ENCODE peak calls at places on chromosomes 6 and 20, in five cellular contexts. One of them, this sample, is unnamed.

GRCh38 chr20:39676236-39676635 is 714.1 kb downstream of the DHX35 start:
- DNase-seq in NCI-H1694: no peak
- DNase-seq in RCC 7860: no peak
- DNase-seq in naive thymus-derived CD8-positive, alpha-beta T cell: no peak
- DNase-seq in activated T-helper 2 cell treated with anti-CD3 and anti-CD28 coated beads, Interferon-gamma antibody, Interleukin-2, Interleukin-4, amounts not matched to agents 10 μg/mL and 5 μg/mL and 100 μg/mL, durations not matched to agents 14 hours and 24 hours and 36 hours: no peak
- DNase-seq in this sample: no peak

GRCh38 chr6:44254957-44255808 is 2.1 kb downstream of the SLC35B2 start:
- DNase-seq in activated T-helper 2 cell treated with anti-CD3 and anti-CD28 coated beads, Interferon-gamma antibody, Interleukin-2, Interleukin-4, amounts not matched to agents 10 μg/mL and 5 μg/mL and 100 μg/mL, durations not matched to agents 14 hours and 24 hours and 36 hours: no peak
- DNase-seq in naive thymus-derived CD8-positive, alpha-beta T cell: no peak
- DNase-seq in NCI-H1694: no peak
- DNase-seq in RCC 7860: peak; percentile 23
- DNase-seq in this sample: no peak

GRCh38 chr6:157521665-157522335 is 140.8 kb downstream of the ZDHHC14 start:
- DNase-seq in naive thymus-derived CD8-positive, alpha-beta T cell: no peak
- DNase-seq in NCI-H1694: no peak
- DNase-seq in RCC 7860: no peak
- DNase-seq in activated T-helper 2 cell treated with anti-CD3 and anti-CD28 coated beads, Interferon-gamma antibody, Interleukin-2, Interleukin-4, amounts not matched to agents 10 μg/mL and 5 μg/mL and 100 μg/mL, durations not matched to agents 14 hours and 24 hours and 36 hours: no peak
- DNase-seq in this sample: no peak

GRCh38 chr6:155261146-155261900 is 2.5 kb upstream of the CLDN20 start:
- DNase-seq in naive thymus-derived CD8-positive, alpha-beta T cell: no peak
- DNase-seq in activated T-helper 2 cell treated with anti-CD3 and anti-CD28 coated beads, Interferon-gamma antibody, Interleukin-2, Interleukin-4, amounts not matched to agents 10 μg/mL and 5 μg/mL and 100 μg/mL, durations not matched to agents 14 hours and 24 hours and 36 hours: no peak
- DNase-seq in NCI-H1694: no peak
- DNase-seq in RCC 7860: no peak
- DNase-seq in this sample: no peak

GRCh38 chr6:100948381-100949133 is 67.4 kb upstream of the ASCC3 start:
- DNase-seq in RCC 7860: no peak
- DNase-seq in NCI-H1694: no peak
- DNase-seq in activated T-helper 2 cell treated with anti-CD3 and anti-CD28 coated beads, Interferon-gamma antibody, Interleukin-2, Interleukin-4, amounts not matched to agents 10 μg/mL and 5 μg/mL and 100 μg/mL, durations not matched to agents 14 hours and 24 hours and 36 hours: no peak
- DNase-seq in naive thymus-derived CD8-positive, alpha-beta T cell: no peak
- DNase-seq in this sample: no peak

GRCh38 chr6:132749111-132749510 is 8.6 kb downstream of the VNN2 start:
- DNase-seq in activated T-helper 2 cell treated with anti-CD3 and anti-CD28 coated beads, Interferon-gamma antibody, Interleukin-2, Interleukin-4, amounts not matched to agents 10 μg/mL and 5 μg/mL and 100 μg/mL, durations not matched to agents 14 hours and 24 hours and 36 hours: no peak
- DNase-seq in naive thymus-derived CD8-positive, alpha-beta T cell: no peak
- DNase-seq in NCI-H1694: no peak
- DNase-seq in RCC 7860: no peak
- DNase-seq in this sample: no peak

GRCh38 chr6:44528716-44529115 is 141.2 kb downstream of the CDC5L start:
- DNase-seq in naive thymus-derived CD8-positive, alpha-beta T cell: no peak
- DNase-seq in NCI-H1694: no peak
- DNase-seq in RCC 7860: no peak
- DNase-seq in activated T-helper 2 cell treated with anti-CD3 and anti-CD28 coated beads, Interferon-gamma antibody, Interleukin-2, Interleukin-4, amounts not matched to agents 10 μg/mL and 5 μg/mL and 100 μg/mL, durations not matched to agents 14 hours and 24 hours and 36 hours: no peak
- DNase-seq in this sample: peak; percentile 53

GRCh38 chr6:31474871-31475286 is 23.1 kb upstream of the MICB start:
- DNase-seq in activated T-helper 2 cell treated with anti-CD3 and anti-CD28 coated beads, Interferon-gamma antibody, Interleukin-2, Interleukin-4, amounts not matched to agents 10 μg/mL and 5 μg/mL and 100 μg/mL, durations not matched to agents 14 hours and 24 hours and 36 hours: no peak
- DNase-seq in NCI-H1694: no peak
- DNase-seq in naive thymus-derived CD8-positive, alpha-beta T cell: no peak
- DNase-seq in RCC 7860: no peak
- DNase-seq in this sample: peak; percentile 79

GRCh38 chr6:112432853-112433252 is 85.7 kb downstream of the RFPL4B start:
- DNase-seq in NCI-H1694: no peak
- DNase-seq in naive thymus-derived CD8-positive, alpha-beta T cell: no peak
- DNase-seq in activated T-helper 2 cell treated with anti-CD3 and anti-CD28 coated beads, Interferon-gamma antibody, Interleukin-2, Interleukin-4, amounts not matched to agents 10 μg/mL and 5 μg/mL and 100 μg/mL, durations not matched to agents 14 hours and 24 hours and 36 hours: no peak
- DNase-seq in RCC 7860: no peak
- DNase-seq in this sample: no peak

GRCh38 chr20:47606414-47607207 is 104.9 kb downstream of the NCOA3 start:
- DNase-seq in RCC 7860: no peak
- DNase-seq in NCI-H1694: no peak
- DNase-seq in activated T-helper 2 cell treated with anti-CD3 and anti-CD28 coated beads, Interferon-gamma antibody, Interleukin-2, Interleukin-4, amounts not matched to agents 10 μg/mL and 5 μg/mL and 100 μg/mL, durations not matched to agents 14 hours and 24 hours and 36 hours: no peak
- DNase-seq in naive thymus-derived CD8-positive, alpha-beta T cell: no peak
- DNase-seq in this sample: no peak

GRCh38 chr20:11173936-11174335 is 500.1 kb upstream of the JAG1 start:
- DNase-seq in naive thymus-derived CD8-positive, alpha-beta T cell: no peak
- DNase-seq in NCI-H1694: no peak
- DNase-seq in RCC 7860: no peak
- DNase-seq in activated T-helper 2 cell treated with anti-CD3 and anti-CD28 coated beads, Interferon-gamma antibody, Interleukin-2, Interleukin-4, amounts not matched to agents 10 μg/mL and 5 μg/mL and 100 μg/mL, durations not matched to agents 14 hours and 24 hours and 36 hours: no peak
- DNase-seq in this sample: no peak

GRCh38 chr6:121897337-121897760 is 461.9 kb downstream of the GJA1 start:
- DNase-seq in naive thymus-derived CD8-positive, alpha-beta T cell: no peak
- DNase-seq in RCC 7860: no peak
- DNase-seq in NCI-H1694: no peak
- DNase-seq in activated T-helper 2 cell treated with anti-CD3 and anti-CD28 coated beads, Interferon-gamma antibody, Interleukin-2, Interleukin-4, amounts not matched to agents 10 μg/mL and 5 μg/mL and 100 μg/mL, durations not matched to agents 14 hours and 24 hours and 36 hours: no peak
- DNase-seq in this sample: no peak

GRCh38 chr20:1906361-1907051 is 11.3 kb downstream of the SIRPA start:
- DNase-seq in activated T-helper 2 cell treated with anti-CD3 and anti-CD28 coated beads, Interferon-gamma antibody, Interleukin-2, Interleukin-4, amounts not matched to agents 10 μg/mL and 5 μg/mL and 100 μg/mL, durations not matched to agents 14 hours and 24 hours and 36 hours: no peak
- DNase-seq in naive thymus-derived CD8-positive, alpha-beta T cell: no peak
- DNase-seq in RCC 7860: peak; percentile 5
- DNase-seq in NCI-H1694: no peak
- DNase-seq in this sample: no peak

GRCh38 chr6:82017316-82017715 is 230.2 kb downstream of the IBTK start:
- DNase-seq in RCC 7860: peak; percentile 93
- DNase-seq in naive thymus-derived CD8-positive, alpha-beta T cell: no peak
- DNase-seq in NCI-H1694: no peak
- DNase-seq in activated T-helper 2 cell treated with anti-CD3 and anti-CD28 coated beads, Interferon-gamma antibody, Interleukin-2, Interleukin-4, amounts not matched to agents 10 μg/mL and 5 μg/mL and 100 μg/mL, durations not matched to agents 14 hours and 24 hours and 36 hours: no peak
- DNase-seq in this sample: no peak

GRCh38 chr6:29708432-29709177 is 14.6 kb upstream of the HLA-F start:
- DNase-seq in naive thymus-derived CD8-positive, alpha-beta T cell: peak; percentile 74
- DNase-seq in NCI-H1694: no peak
- DNase-seq in RCC 7860: no peak
- DNase-seq in activated T-helper 2 cell treated with anti-CD3 and anti-CD28 coated beads, Interferon-gamma antibody, Interleukin-2, Interleukin-4, amounts not matched to agents 10 μg/mL and 5 μg/mL and 100 μg/mL, durations not matched to agents 14 hours and 24 hours and 36 hours: peak; percentile 81
- DNase-seq in this sample: no peak

GRCh38 chr6:33168624-33169023 is 23.6 kb downstream of the COL11A2 start:
- DNase-seq in activated T-helper 2 cell treated with anti-CD3 and anti-CD28 coated beads, Interferon-gamma antibody, Interleukin-2, Interleukin-4, amounts not matched to agents 10 μg/mL and 5 μg/mL and 100 μg/mL, durations not matched to agents 14 hours and 24 hours and 36 hours: no peak
- DNase-seq in naive thymus-derived CD8-positive, alpha-beta T cell: no peak
- DNase-seq in NCI-H1694: no peak
- DNase-seq in RCC 7860: no peak
- DNase-seq in this sample: no peak

GRCh38 chr6:105882833-105883232 is 203.3 kb upstream of the PRDM1 start:
- DNase-seq in NCI-H1694: no peak
- DNase-seq in naive thymus-derived CD8-positive, alpha-beta T cell: no peak
- DNase-seq in activated T-helper 2 cell treated with anti-CD3 and anti-CD28 coated beads, Interferon-gamma antibody, Interleukin-2, Interleukin-4, amounts not matched to agents 10 μg/mL and 5 μg/mL and 100 μg/mL, durations not matched to agents 14 hours and 24 hours and 36 hours: no peak
- DNase-seq in RCC 7860: peak; percentile 80
- DNase-seq in this sample: no peak

GRCh38 chr20:30489604-30490003 is 767.9 kb upstream of the DEFB115 start:
- DNase-seq in activated T-helper 2 cell treated with anti-CD3 and anti-CD28 coated beads, Interferon-gamma antibody, Interleukin-2, Interleukin-4, amounts not matched to agents 10 μg/mL and 5 μg/mL and 100 μg/mL, durations not matched to agents 14 hours and 24 hours and 36 hours: no peak
- DNase-seq in RCC 7860: no peak
- DNase-seq in naive thymus-derived CD8-positive, alpha-beta T cell: no peak
- DNase-seq in NCI-H1694: no peak
- DNase-seq in this sample: peak; percentile 84

GRCh38 chr6:43974643-43975235 is 152.5 kb downstream of the MRPL14 start:
- DNase-seq in activated T-helper 2 cell treated with anti-CD3 and anti-CD28 coated beads, Interferon-gamma antibody, Interleukin-2, Interleukin-4, amounts not matched to agents 10 μg/mL and 5 μg/mL and 100 μg/mL, durations not matched to agents 14 hours and 24 hours and 36 hours: no peak
- DNase-seq in NCI-H1694: no peak
- DNase-seq in RCC 7860: no peak
- DNase-seq in naive thymus-derived CD8-positive, alpha-beta T cell: no peak
- DNase-seq in this sample: no peak

GRCh38 chr6:23547851-23548250 is 578.2 kb upstream of the NRSN1 start:
- DNase-seq in naive thymus-derived CD8-positive, alpha-beta T cell: no peak
- DNase-seq in RCC 7860: no peak
- DNase-seq in activated T-helper 2 cell treated with anti-CD3 and anti-CD28 coated beads, Interferon-gamma antibody, Interleukin-2, Interleukin-4, amounts not matched to agents 10 μg/mL and 5 μg/mL and 100 μg/mL, durations not matched to agents 14 hours and 24 hours and 36 hours: no peak
- DNase-seq in NCI-H1694: no peak
- DNase-seq in this sample: no peak

GRCh38 chr6:169075211-169075621 is 178.4 kb downstream of the THBS2 start:
- DNase-seq in RCC 7860: no peak
- DNase-seq in NCI-H1694: no peak
- DNase-seq in activated T-helper 2 cell treated with anti-CD3 and anti-CD28 coated beads, Interferon-gamma antibody, Interleukin-2, Interleukin-4, amounts not matched to agents 10 μg/mL and 5 μg/mL and 100 μg/mL, durations not matched to agents 14 hours and 24 hours and 36 hours: no peak
- DNase-seq in naive thymus-derived CD8-positive, alpha-beta T cell: no peak
- DNase-seq in this sample: no peak

GRCh38 chr6:26295691-26296555 is 69.1 kb upstream of the BTN3A2 start:
- DNase-seq in activated T-helper 2 cell treated with anti-CD3 and anti-CD28 coated beads, Interferon-gamma antibody, Interleukin-2, Interleukin-4, amounts not matched to agents 10 μg/mL and 5 μg/mL and 100 μg/mL, durations not matched to agents 14 hours and 24 hours and 36 hours: no peak
- DNase-seq in naive thymus-derived CD8-positive, alpha-beta T cell: no peak
- DNase-seq in NCI-H1694: no peak
- DNase-seq in RCC 7860: peak; percentile 96
- DNase-seq in this sample: no peak